ENCODE peak calls at places on chromosome 7, in ten cellular contexts. One of them, this sample, is unnamed.

GRCh38 chr7:100681491-100682227 is 8.1 kb downstream of the GNB2 start:
- DNase-seq in lower lobe of right lung: no peak
- DNase-seq in stomach: no peak
- DNase-seq in nephron progenitor cell: no peak
- DNase-seq in activated CD4-positive, alpha-beta T cell treated with anti-CD3 and anti-CD28 coated beads for 24 hours: no peak
- DNase-seq in WERI-Rb-1: no peak
- DNase-seq in CMK: no peak
- DNase-seq in NCI-H524: no peak
- DNase-seq in kidney tubule cell: no peak
- DNase-seq in HTR-8/SVneo: no peak
- DNase-seq in this sample: no peak

GRCh38 chr7:93027044-93027443 is 90.7 kb downstream of the SAMD9 start:
- DNase-seq in lower lobe of right lung: no peak
- DNase-seq in stomach: no peak
- DNase-seq in nephron progenitor cell: no peak
- DNase-seq in activated CD4-positive, alpha-beta T cell treated with anti-CD3 and anti-CD28 coated beads for 24 hours: no peak
- DNase-seq in WERI-Rb-1: no peak
- DNase-seq in CMK: no peak
- DNase-seq in NCI-H524: no peak
- DNase-seq in kidney tubule cell: no peak
- DNase-seq in HTR-8/SVneo: no peak
- DNase-seq in this sample: no peak

GRCh38 chr7:47337531-47337930 is 244.4 kb downstream of the TNS3 start:
- DNase-seq in lower lobe of right lung: no peak
- DNase-seq in stomach: peak
- DNase-seq in nephron progenitor cell: no peak
- DNase-seq in activated CD4-positive, alpha-beta T cell treated with anti-CD3 and anti-CD28 coated beads for 24 hours: no peak
- DNase-seq in WERI-Rb-1: no peak
- DNase-seq in CMK: no peak
- DNase-seq in NCI-H524: no peak
- DNase-seq in kidney tubule cell: peak
- DNase-seq in HTR-8/SVneo: no peak
- DNase-seq in this sample: peak

GRCh38 chr7:91137447-91137846 is 126.8 kb upstream of the FZD1 start:
- DNase-seq in lower lobe of right lung: no peak
- DNase-seq in stomach: no peak
- DNase-seq in nephron progenitor cell: no peak
- DNase-seq in activated CD4-positive, alpha-beta T cell treated with anti-CD3 and anti-CD28 coated beads for 24 hours: no peak
- DNase-seq in WERI-Rb-1: no peak
- DNase-seq in CMK: no peak
- DNase-seq in NCI-H524: no peak
- DNase-seq in kidney tubule cell: peak
- DNase-seq in HTR-8/SVneo: no peak
- DNase-seq in this sample: no peak

GRCh38 chr7:155214328-155214986 is 83.2 kb upstream of the INSIG1 start:
- DNase-seq in lower lobe of right lung: no peak
- DNase-seq in stomach: no peak
- DNase-seq in nephron progenitor cell: no peak
- DNase-seq in activated CD4-positive, alpha-beta T cell treated with anti-CD3 and anti-CD28 coated beads for 24 hours: no peak
- DNase-seq in WERI-Rb-1: no peak
- DNase-seq in CMK: no peak
- DNase-seq in NCI-H524: peak
- DNase-seq in kidney tubule cell: peak
- DNase-seq in HTR-8/SVneo: no peak
- DNase-seq in this sample: no peak

GRCh38 chr7:108568801-108569380 is 615 bp downstream of the THAP5 start:
- DNase-seq in lower lobe of right lung: no peak
- DNase-seq in stomach: no peak
- DNase-seq in nephron progenitor cell: no peak
- DNase-seq in activated CD4-positive, alpha-beta T cell treated with anti-CD3 and anti-CD28 coated beads for 24 hours: peak
- DNase-seq in WERI-Rb-1: no peak
- DNase-seq in CMK: no peak
- DNase-seq in NCI-H524: no peak
- DNase-seq in kidney tubule cell: no peak
- DNase-seq in HTR-8/SVneo: no peak
- DNase-seq in this sample: no peak

GRCh38 chr7:8379264-8379663 is 54.1 kb upstream of the NXPH1 start:
- DNase-seq in lower lobe of right lung: no peak
- DNase-seq in stomach: no peak
- DNase-seq in nephron progenitor cell: peak
- DNase-seq in activated CD4-positive, alpha-beta T cell treated with anti-CD3 and anti-CD28 coated beads for 24 hours: no peak
- DNase-seq in WERI-Rb-1: no peak
- DNase-seq in CMK: no peak
- DNase-seq in NCI-H524: peak
- DNase-seq in kidney tubule cell: no peak
- DNase-seq in HTR-8/SVneo: no peak
- DNase-seq in this sample: no peak

GRCh38 chr7:82098410-82098809 is 328.6 kb upstream of the HGF start:
- DNase-seq in lower lobe of right lung: no peak
- DNase-seq in stomach: no peak
- DNase-seq in nephron progenitor cell: no peak
- DNase-seq in activated CD4-positive, alpha-beta T cell treated with anti-CD3 and anti-CD28 coated beads for 24 hours: no peak
- DNase-seq in WERI-Rb-1: no peak
- DNase-seq in CMK: no peak
- DNase-seq in NCI-H524: no peak
- DNase-seq in kidney tubule cell: no peak
- DNase-seq in HTR-8/SVneo: no peak
- DNase-seq in this sample: no peak

GRCh38 chr7:30789334-30789711 is 18.1 kb downstream of the MINDY4 start:
- DNase-seq in lower lobe of right lung: no peak
- DNase-seq in stomach: no peak
- DNase-seq in nephron progenitor cell: no peak
- DNase-seq in activated CD4-positive, alpha-beta T cell treated with anti-CD3 and anti-CD28 coated beads for 24 hours: no peak
- DNase-seq in WERI-Rb-1: no peak
- DNase-seq in CMK: no peak
- DNase-seq in NCI-H524: no peak
- DNase-seq in kidney tubule cell: peak
- DNase-seq in HTR-8/SVneo: no peak
- DNase-seq in this sample: peak

GRCh38 chr7:54904986-54905385 is 113.8 kb upstream of the EGFR start:
- DNase-seq in lower lobe of right lung: no peak
- DNase-seq in stomach: no peak
- DNase-seq in nephron progenitor cell: no peak
- DNase-seq in activated CD4-positive, alpha-beta T cell treated with anti-CD3 and anti-CD28 coated beads for 24 hours: no peak
- DNase-seq in WERI-Rb-1: no peak
- DNase-seq in CMK: no peak
- DNase-seq in NCI-H524: no peak
- DNase-seq in kidney tubule cell: no peak
- DNase-seq in HTR-8/SVneo: no peak
- DNase-seq in this sample: no peak

This sample was measured in Daoy.